ENCODE peak calls at places on chromosomes 12 and 14, in nine cellular contexts. L is adrenal gland; X is Panc1; G is lung; Z is hepatocyte; I is heart left ventricle; B is cardiac muscle cell; Q is fibroblast of villous mesenchyme; V is CD8-positive, alpha-beta T cell. O is an unnamed sample.
A peak's percentile ranks its signal among the peaks of the same experiment; 100 is the strongest.

GRCh38 chr12:47651368-47652254 is 54.2 kb downstream of the RPAP3 start:
- DNase-seq in Q (peak; percentile 78), V (peak; percentile 29), I (peak; percentile 64), G (peak; percentile 61), Z (peak; percentile 81), B (peak; percentile 84), X (peak; percentile 35), L (peak; percentile 78), O (peak; percentile 7)

GRCh38 chr12:21941522-21942376 is 523 bp upstream of the ABCC9 start:
- DNase-seq in L (peak; percentile 43), B (peak; percentile 64), G (peak; percentile 51), Q (peak; percentile 17), I (peak; percentile 82), X (no peak), Z (peak; percentile 75), V (no peak), O (no peak)

GRCh38 chr12:69719336-69720316 is 19.0 kb upstream of the RAB3IP start:
- DNase-seq in Z (no peak), V (no peak), X (no peak), I (no peak), Q (no peak), G (no peak), B (no peak), L (peak; percentile 12), O (no peak)

GRCh38 chr14:85531594-85532391 is 1.8 kb downstream of the FLRT2 start:
- DNase-seq in Z (peak; percentile 84), Q (peak; percentile 88), G (peak; percentile 51), X (no peak), L (peak; percentile 41), B (peak; percentile 53), V (no peak), I (peak; percentile 70), O (no peak)

GRCh38 chr12:84136862-84137367 is 775.7 kb downstream of the SLC6A15 start:
- DNase-seq in L (no peak), X (no peak), G (no peak), Q (peak; percentile 18), B (no peak), I (no peak), Z (no peak), V (no peak), O (no peak)

GRCh38 chr14:66508846-66509621 is 1.1 kb downstream of the GPHN start:
- DNase-seq in G (peak; percentile 34), L (peak; percentile 25), Q (peak; percentile 18), X (no peak), V (no peak), B (peak; percentile 57), I (peak; percentile 70), Z (peak; percentile 57), O (no peak)

GRCh38 chr14:101578489-101578888 is 17.2 kb downstream of the DIO3 start:
- DNase-seq in Q (no peak), B (no peak), G (no peak), X (no peak), L (no peak), I (no peak), Z (no peak), V (no peak), O (no peak)

GRCh38 chr14:61456720-61457119 is 135.3 kb downstream of the PRKCH start:
- DNase-seq in Z (peak; percentile 88), B (peak; percentile 89), I (no peak), X (no peak), V (peak; percentile 79), Q (peak; percentile 82), G (peak; percentile 81), L (peak; percentile 94), O (no peak)

GRCh38 chr14:104650057-104650980 is 39.1 kb upstream of the INF2 start:
- DNase-seq in X (no peak), G (peak; percentile 49), Q (peak; percentile 41), Z (peak; percentile 86), V (peak; percentile 57), I (peak; percentile 83), L (peak; percentile 63), B (peak; percentile 77), O (no peak)

GRCh38 chr14:69299286-69300035 is 39.5 kb downstream of the GALNT16 start:
- DNase-seq in B (no peak), V (no peak), L (no peak), Q (no peak), G (no peak), I (no peak), X (no peak), Z (no peak), O (no peak)

GRCh38 chr14:54182419-54183040 is 214.3 kb upstream of the CDKN3 start:
- DNase-seq in Q (peak; percentile 67), X (no peak), I (no peak), Z (no peak), G (no peak), B (no peak), L (no peak), V (no peak), O (peak; percentile 53)

GRCh38 chr12:56644654-56645053 is 1.1 kb downstream of the ATP5F1B start:
- DNase-seq in V (no peak), Q (no peak), L (no peak), Z (no peak), B (no peak), I (no peak), G (no peak), X (no peak), O (no peak)

GRCh38 chr14:70894868-70895267 is 12.4 kb upstream of the PCNX1 start:
- DNase-seq in G (no peak), Q (no peak), X (no peak), Z (no peak), L (no peak), I (no peak), V (no peak), B (no peak), O (no peak)

GRCh38 chr12:94500831-94501567 is 41.3 kb upstream of the CEP83 start:
- DNase-seq in Z (no peak), V (no peak), X (no peak), L (peak; percentile 42), Q (no peak), B (no peak), I (no peak), G (no peak), O (no peak)

GRCh38 chr14:31788340-31788739 is 227.1 kb downstream of the NUBPL start:
- DNase-seq in B (no peak), Z (no peak), V (no peak), Q (no peak), X (no peak), L (no peak), I (no peak), G (no peak), O (no peak)

GRCh38 chr14:65958664-65959562 is 527.3 kb upstream of the CCDC196 start:
- DNase-seq in L (peak; percentile 2), V (no peak), G (no peak), Q (peak; percentile 25), Z (peak; percentile 42), X (no peak), I (no peak), B (peak; percentile 56), O (no peak)

GRCh38 chr12:121240484-121241202 is 30.7 kb downstream of the P2RX4 start:
- DNase-seq in X (no peak), L (peak; percentile 52), V (peak; percentile 86), B (no peak), I (peak; percentile 88), Q (peak; percentile 75), G (peak; percentile 59), Z (no peak), O (no peak)

DNA sequence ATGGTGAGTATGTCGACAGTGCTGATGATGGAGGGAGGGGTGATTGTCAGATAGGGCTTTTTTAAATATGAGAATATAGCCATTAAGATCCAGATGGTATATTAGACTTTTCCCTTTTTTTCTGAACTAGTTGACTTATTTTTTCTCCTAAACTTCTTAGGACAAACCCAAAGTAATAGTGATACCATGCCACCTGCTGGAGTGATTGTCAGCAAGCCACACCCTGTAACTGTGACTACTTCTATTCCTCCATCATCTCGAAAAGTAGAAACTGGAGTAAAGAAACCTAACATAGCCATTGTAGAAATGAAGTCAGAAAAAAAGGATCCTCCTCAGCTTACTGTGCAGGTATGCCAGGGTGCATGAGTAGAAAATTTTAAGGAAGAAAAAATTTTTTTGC is 40.1 kb downstream of the KIAA0586 start:
- DNase-seq in Z (no peak), Q (no peak), G (no peak), X (no peak), B (no peak), V (no peak), I (no peak), L (no peak), O (no peak)
- TF ChIP-seq CTCF in Z (no peak), Q (no peak), G (no peak), X (peak; percentile 20), B (no peak), V (no peak), I (no peak), L (no peak), O (no peak)

GRCh38 chr12:9758119-9758518 is 2.6 kb downstream of the CD69 start:
- DNase-seq in Q (no peak), Z (no peak), V (no peak), I (no peak), G (no peak), B (no peak), X (no peak), L (no peak), O (no peak)
- H3K4me3 ChIP-seq in Q (no peak overlapping the region), Z (no peak overlapping the region), V (peak overlapping the region; percentile 67), I (peak overlapping the region; percentile 0), G (no peak overlapping the region), B (no peak overlapping the region), X (peak overlapping the region; percentile 59), L (no peak overlapping the region), O (no peak overlapping the region)

DNA sequence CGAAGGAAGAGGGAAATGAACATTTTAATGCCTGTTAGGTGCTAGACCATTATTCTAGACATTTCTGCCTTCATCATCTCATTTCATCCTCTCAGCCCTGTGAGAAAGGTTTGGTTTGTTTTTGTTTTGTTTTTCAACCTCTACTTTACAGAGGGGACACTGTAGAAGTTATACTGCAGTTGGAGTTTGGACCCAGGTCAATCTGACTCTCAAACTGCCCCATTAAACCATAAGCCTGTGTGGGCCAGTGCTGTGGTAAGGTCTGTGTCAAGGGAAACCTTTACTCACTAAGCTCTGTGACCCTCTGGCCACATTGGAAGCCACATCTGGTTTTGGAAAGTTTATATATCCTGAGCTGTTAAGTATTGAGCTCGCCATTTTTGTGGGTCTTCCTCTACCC is 8.5 kb downstream of the TEAD4 start:
- DNase-seq in V (no peak), I (no peak), L (no peak), G (no peak), X (no peak), B (no peak), Z (no peak), Q (peak; percentile 22), O (no peak)
- TF ChIP-seq CTCF in V (no peak), I (no peak), L (no peak), G (no peak), X (no peak), B (no peak), Z (no peak), Q (no peak), O (no peak)

DNA sequence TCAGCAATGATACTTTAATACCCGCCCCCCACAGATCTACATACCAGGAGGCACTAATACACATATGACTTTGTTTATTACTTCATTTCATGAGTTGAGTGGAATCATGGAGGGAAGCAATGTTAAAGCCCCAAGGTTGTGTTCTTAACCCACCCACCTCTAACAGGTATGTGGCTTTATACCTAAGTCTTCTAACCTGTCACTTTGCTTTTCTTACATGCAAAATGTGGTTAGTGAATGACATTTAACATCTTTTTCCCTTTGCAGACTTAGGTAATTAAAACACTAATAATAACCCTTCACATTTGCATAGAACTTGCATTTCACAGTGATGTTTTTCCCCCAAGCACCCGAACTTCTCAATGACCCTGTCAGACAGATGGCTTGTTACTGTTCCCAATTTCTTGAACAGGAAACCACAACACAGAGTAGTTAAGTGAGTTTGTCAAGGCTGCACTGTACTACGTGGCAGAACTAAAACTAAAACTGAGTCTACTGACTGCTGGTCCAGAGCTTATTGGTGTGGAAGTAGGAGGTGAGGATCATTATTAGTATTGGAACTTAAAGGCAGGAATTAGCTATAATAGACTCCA is 102.0 kb downstream of the NPAS3 start:
- DNase-seq in X (no peak), L (no peak), I (no peak), Z (no peak), V (no peak), B (no peak), Q (no peak), G (no peak), O (no peak)
- H3K4me3 ChIP-seq in X (no peak overlapping the region), L (no peak overlapping the region), I (no peak overlapping the region), Z (no peak overlapping the region), V (no peak overlapping the region), B (no peak overlapping the region), Q (no peak overlapping the region), G (no peak overlapping the region), O (no peak overlapping the region)

O was measured in kidney epithelial cell.